ENCODE peak calls at places on chromosome 4, in seven cellular contexts. Y, J, B, E, F, Q and V are unnamed samples.

GRCh38 chr4:166622425-166622977 is 611.8 kb downstream of the SPOCK3 start:
- DNase-seq in Y (no peak), J (no peak), B (no peak), E (no peak), F (no peak), Q (no peak), V (no peak)

GRCh38 chr4:20445933-20446723 is 194.4 kb downstream of the SLIT2 start:
- DNase-seq in Y (no peak), J (no peak), B (no peak), E (no peak), F (peak; percentile 70), Q (no peak), V (no peak)

GRCh38 chr4:121077496-121077895 is 5.2 kb upstream of the NDNF start:
- DNase-seq in Y (no peak), J (no peak), B (no peak), E (no peak), F (no peak), Q (no peak), V (no peak)

GRCh38 chr4:73922766-73923630 is 53.8 kb downstream of the CXCL1 start:
- DNase-seq in Y (no peak), J (no peak), B (no peak), E (peak; percentile 37), F (peak; percentile 79), Q (no peak), V (no peak)

GRCh38 chr4:83285022-83285387 is 407 bp upstream of the COQ2 start:
- DNase-seq in Y (peak; percentile 14), J (no peak), B (no peak), E (peak; percentile 19), F (peak; percentile 73), Q (no peak), V (no peak)

GRCh38 chr4:166675411-166675810 is 558.9 kb downstream of the SPOCK3 start:
- DNase-seq in Y (no peak), J (no peak), B (no peak), E (peak; percentile 65), F (peak; percentile 67), Q (no peak), V (no peak)

GRCh38 chr4:38178666-38178995 is 218.4 kb downstream of the PTTG2 start:
- DNase-seq in Y (no peak), J (no peak), B (no peak), E (no peak), F (no peak), Q (no peak), V (no peak)

GRCh38 chr4:17236686-17237085 is 275.2 kb downstream of the QDPR start:
- DNase-seq in Y (no peak), J (no peak), B (no peak), E (peak; percentile 31), F (peak; percentile 19), Q (no peak), V (no peak)

GRCh38 chr4:138736362-138736761 is 279.2 kb upstream of the NOCT start:
- DNase-seq in Y (no peak), J (no peak), B (no peak), E (no peak), F (peak; percentile 19), Q (no peak), V (no peak)

GRCh38 chr4:180058731-180059215 is 2184.4 kb upstream of the TENM3 start:
- DNase-seq in Y (peak; percentile 7), J (peak; percentile 47), B (no peak), E (no peak), F (peak; percentile 51), Q (no peak), V (no peak)

GRCh38 chr4:38003102-38003501 is 42.9 kb downstream of the PTTG2 start:
- DNase-seq in Y (no peak), J (no peak), B (no peak), E (no peak), F (no peak), Q (no peak), V (no peak)

DNA sequence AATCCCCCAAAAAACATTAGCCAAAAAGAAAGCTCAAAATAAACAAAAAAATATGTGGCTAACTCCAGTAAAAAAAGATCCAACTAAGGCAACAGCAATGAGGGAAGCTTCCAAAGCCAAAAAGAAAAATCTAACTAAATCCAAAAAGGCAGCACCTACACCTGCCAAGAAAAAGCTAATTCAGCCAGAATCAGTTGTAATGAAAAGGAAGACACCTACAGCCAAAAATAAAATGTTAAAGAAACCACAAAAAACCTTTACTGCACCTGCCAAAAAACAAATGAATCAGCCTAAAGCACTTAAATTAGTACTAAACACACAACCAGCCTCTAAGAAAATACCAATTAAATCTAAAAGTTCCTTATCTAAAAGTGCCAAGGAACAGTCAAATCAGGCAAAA is 37.2 kb upstream of the CABS1 start:
- DNase-seq in Y (no peak), J (no peak), B (no peak), E (no peak), F (no peak), Q (no peak), V (no peak)
- H3K36me3 ChIP-seq in Y (no peaks in the 10 kb centered on the region), J (no peaks in the 10 kb centered on the region), B (no peaks in the 10 kb centered on the region), E (no peaks in the 10 kb centered on the region), F (no peaks in the 10 kb centered on the region), Q (no peaks in the 10 kb centered on the region), V (no peaks in the 10 kb centered on the region)

DNA sequence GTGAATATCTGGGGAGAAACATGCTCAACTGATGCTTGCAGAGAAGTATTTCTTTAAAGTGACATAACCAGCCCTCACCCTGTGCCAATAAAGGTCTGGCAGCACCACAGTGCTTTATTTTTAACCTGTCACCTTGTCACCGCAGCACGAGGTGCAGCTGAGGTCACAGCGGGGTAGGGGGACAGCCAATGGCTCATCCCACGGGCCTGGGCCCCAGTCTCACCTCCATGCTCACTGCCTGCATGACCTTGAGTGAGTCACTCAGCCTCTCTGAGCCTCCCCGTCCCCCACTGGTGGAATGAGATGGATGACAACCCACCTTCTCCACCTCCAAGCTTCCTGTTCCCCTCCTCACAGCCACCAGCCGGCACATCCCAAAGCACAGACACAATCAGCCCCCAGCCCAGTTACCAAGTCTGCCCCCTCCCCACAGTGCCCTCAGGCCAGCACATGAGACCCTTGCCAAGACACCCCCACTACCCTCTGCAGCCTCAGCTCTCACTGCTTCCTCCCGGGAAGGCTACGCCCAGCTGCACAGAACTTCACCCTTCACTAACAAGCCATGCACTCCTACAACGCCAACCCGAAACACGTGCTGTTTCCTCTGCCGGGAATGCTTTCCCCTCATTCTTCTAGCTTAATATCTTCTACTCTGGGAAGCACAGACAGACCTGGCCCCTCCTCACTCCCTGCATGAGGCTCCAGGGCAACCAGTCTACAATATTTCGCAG is 24.9 kb upstream of the MAN2B2 start:
- DNase-seq in Y (no peak), J (no peak), B (no peak), E (no peak), F (no peak), Q (no peak), V (no peak)
- H3K36me3 ChIP-seq in Y (no peaks in the 10 kb centered on the region), J (no peaks in the 10 kb centered on the region), B (no peaks in the 10 kb centered on the region), E (no peaks in the 10 kb centered on the region), F (no peaks in the 10 kb centered on the region), Q (no peaks in the 10 kb centered on the region), V (no peaks in the 10 kb centered on the region)

DNA sequence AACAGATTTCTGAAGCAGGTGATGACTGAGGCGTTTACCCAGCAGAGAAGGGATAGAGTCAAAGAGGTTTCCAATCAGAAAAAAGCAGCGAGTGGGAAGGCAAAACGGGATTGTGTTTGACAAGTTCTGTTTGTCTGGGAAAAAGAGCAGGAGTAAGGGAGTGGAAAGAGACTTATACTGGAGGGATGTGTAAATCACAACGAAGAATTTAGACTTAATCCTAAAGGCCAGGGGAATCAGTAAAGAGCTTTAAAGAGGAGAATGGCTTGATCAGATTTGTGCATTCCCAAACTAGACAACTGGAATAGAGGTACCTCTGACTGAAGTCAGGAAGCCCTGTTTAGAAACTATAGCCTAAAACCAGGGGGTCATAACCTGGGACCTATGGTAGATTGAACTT is 31.5 kb upstream of the LRBA start:
- DNase-seq in Y (no peak), J (no peak), B (no peak), E (no peak), F (no peak), Q (no peak), V (no peak)
- H3K36me3 ChIP-seq in Y (no peaks in the 10 kb centered on the region), J (no peaks in the 10 kb centered on the region), B (no peaks in the 10 kb centered on the region), E (no peaks in the 10 kb centered on the region), F (no peaks in the 10 kb centered on the region), Q (no peaks in the 10 kb centered on the region), V (no peaks in the 10 kb centered on the region)

GRCh38 chr4:188722911-188723310 is 583.7 kb downstream of the TRIML1 start:
- DNase-seq in Y (no peak), J (no peak), B (no peak), E (no peak), F (no peak), Q (no peak), V (no peak)
- H3K36me3 ChIP-seq in Y (no peaks in the 10 kb centered on the region), J (no peaks in the 10 kb centered on the region), B (no peaks in the 10 kb centered on the region), E (no peaks in the 10 kb centered on the region), F (no peaks in the 10 kb centered on the region), Q (no peaks in the 10 kb centered on the region), V (no peaks in the 10 kb centered on the region)

GRCh38 chr4:184660978-184661377 is 11.4 kb downstream of the PRIMPOL start:
- DNase-seq in Y (no peak), J (no peak), B (no peak), E (no peak), F (no peak), Q (no peak), V (no peak)

GRCh38 chr4:184668096-184668495 is 18.6 kb downstream of the PRIMPOL start:
- DNase-seq in Y (no peak), J (no peak), B (no peak), E (no peak), F (no peak), Q (no peak), V (no peak)

GRCh38 chr4:184666670-184667069 is 17.1 kb downstream of the PRIMPOL start:
- DNase-seq in Y (no peak), J (no peak), B (no peak), E (no peak), F (no peak), Q (no peak), V (no peak)

GRCh38 chr4:184668511-184669114 is 19.1 kb downstream of the PRIMPOL start:
- DNase-seq in Y (no peak), J (no peak), B (no peak), E (no peak), F (peak; percentile 37), Q (no peak), V (no peak)

DNA sequence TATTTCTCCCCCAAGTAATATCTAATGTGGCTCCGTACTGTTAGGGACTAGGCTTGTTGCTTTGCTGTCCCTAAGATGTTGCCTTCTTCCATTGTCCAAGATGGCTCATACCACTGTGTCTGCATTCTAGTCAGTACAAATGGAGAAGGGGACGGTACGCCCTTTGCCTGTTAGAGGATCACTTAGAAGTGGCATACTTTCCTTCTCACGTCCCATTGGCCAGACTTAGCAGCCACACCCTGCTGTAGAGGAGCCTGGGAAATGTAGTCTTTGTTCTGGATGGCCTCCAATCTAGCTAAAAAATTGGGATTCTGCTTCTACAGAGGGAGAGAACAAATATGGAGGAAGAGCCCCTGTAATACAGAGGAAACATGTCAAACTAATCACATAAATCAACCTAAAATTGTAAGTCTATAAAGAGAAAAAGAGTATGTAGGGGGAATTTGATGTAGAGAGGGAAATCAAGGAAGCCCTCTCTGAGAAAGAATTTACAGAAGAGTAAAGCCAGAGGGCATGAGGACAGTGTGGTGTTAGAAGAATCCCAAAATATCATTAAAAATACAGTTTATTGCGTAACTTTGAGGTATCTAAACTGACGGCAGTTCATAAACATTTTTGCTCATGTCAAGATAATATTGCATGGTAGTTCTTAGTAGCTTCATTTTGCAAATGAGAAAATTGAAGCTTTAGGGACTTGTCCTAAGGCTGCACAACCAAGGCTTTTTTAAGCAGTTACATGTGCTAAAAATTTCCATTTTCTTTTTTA is 15.1 kb downstream of the PRIMPOL start:
- DNase-seq in Y (no peak), J (no peak), B (no peak), E (no peak), F (peak; percentile 52), Q (no peak), V (no peak)
- H3K36me3 ChIP-seq in Y (peaks cover 85% of the 10 kb centered on the region), J (peaks cover 39% of the 10 kb centered on the region), B (no peaks in the 10 kb centered on the region), E (no peaks in the 10 kb centered on the region), F (peaks cover 4% of the 10 kb centered on the region), Q (no peaks in the 10 kb centered on the region), V (peaks cover 3% of the 10 kb centered on the region)